ENCODE peak calls at places on chromosomes 16 and 17, in nine cellular contexts. X is thoracic aorta; C is stimulated activated CD4-positive, alpha-beta T cell treated with anti-CD3 and anti-CD28 coated beads, TNF-alpha, amount 100 ng/mL, for 48 hours; F is Calu3; W is Karpas-422; I is heart left ventricle; E is SHP77 treated with DMSO at 0.1 percent for 48 hours; T is sciatic nerve; V is B cell. R is an unnamed sample.

GRCh38 chr17:33284022-33284421 is 9.1 kb downstream of the ASIC2 start:
- DNase-seq in X (peak; percentile 18), C (no peak), F (peak; percentile 31), W (no peak), I (no peak), E (peak; percentile 72), T (no peak), V (no peak), R (peak; percentile 44)

GRCh38 chr17:7932483-7932891 is 481 bp downstream of the CNTROB start:
- DNase-seq in X (no peak), C (no peak), F (peak; percentile 5), W (peak; percentile 74), I (no peak), E (no peak), T (peak; percentile 61), V (peak; percentile 58), R (peak; percentile 46)

GRCh38 chr17:81011951-81012350 is 20.3 kb downstream of the CHMP6 start:
- DNase-seq in X (no peak), C (no peak), F (no peak), W (no peak), I (no peak), E (no peak), T (no peak), V (no peak), R (no peak)

GRCh38 chr17:79992657-79993389 is 42.8 kb downstream of the TBC1D16 start:
- DNase-seq in X (no peak), C (no peak), F (no peak), W (no peak), I (no peak), E (no peak), T (no peak), V (no peak), R (no peak)

GRCh38 chr17:69967910-69968411 is 107.1 kb upstream of the KCNJ16 start:
- DNase-seq in X (no peak), C (no peak), F (no peak), W (no peak), I (no peak), E (no peak), T (no peak), V (no peak), R (no peak)

GRCh38 chr17:76382305-76382802 is 2.1 kb upstream of the SPHK1 start:
- DNase-seq in X (no peak), C (peak; percentile 28), F (no peak), W (no peak), I (no peak), E (no peak), T (peak; percentile 84), V (no peak), R (no peak)

GRCh38 chr16:29951966-29952365 is 9.9 kb upstream of the TMEM219 start:
- DNase-seq in X (no peak), C (no peak), F (no peak), W (no peak), I (no peak), E (no peak), T (no peak), V (no peak), R (no peak)

GRCh38 chr17:364308-364707 is 11.7 kb upstream of the RPH3AL start:
- DNase-seq in X (no peak), C (no peak), F (no peak), W (no peak), I (no peak), E (no peak), T (no peak), V (no peak), R (no peak)

GRCh38 chr17:38739305-38739704 is 8.8 kb downstream of the PCGF2 start:
- DNase-seq in X (no peak), C (no peak), F (no peak), W (no peak), I (no peak), E (no peak), T (no peak), V (no peak), R (no peak)

GRCh38 chr16:1037023-1037933 is 35.3 kb upstream of the SSTR5 start:
- DNase-seq in X (no peak), C (no peak), F (peak; percentile 62), W (no peak), I (no peak), E (no peak), T (no peak), V (no peak), R (no peak)

R was measured in uterus.